ENCODE peak calls at places on chromosomes 1 and 21, in ten cellular contexts. One of them, this sample, is unnamed.

GRCh38 chr1:166594646-166595045 is 244.6 kb upstream of the POGK start:
- DNase-seq in tibial nerve: no peak
- DNase-seq in transverse colon: no peak
- DNase-seq in HFF-Myc: no peak
- DNase-seq in osteocyte: no peak
- DNase-seq in GM20000: no peak
- DNase-seq in stomach: no peak
- DNase-seq in AG09319: no peak
- DNase-seq in psoas muscle: no peak
- DNase-seq in right atrium auricular region: no peak
- DNase-seq in this sample: no peak

GRCh38 chr21:31008355-31008754 is 29.9 kb downstream of the KRTAP19-8 start:
- DNase-seq in HFF-Myc: no peak
- DNase-seq in transverse colon: no peak
- DNase-seq in GM20000: no peak
- DNase-seq in osteocyte: no peak
- DNase-seq in psoas muscle: no peak
- DNase-seq in stomach: no peak
- DNase-seq in tibial nerve: no peak
- DNase-seq in right atrium auricular region: no peak
- DNase-seq in AG09319: no peak
- DNase-seq in this sample: no peak

GRCh38 chr1:105793541-105794146 is 1262.8 kb upstream of the PRMT6 start:
- DNase-seq in right atrium auricular region: no peak
- DNase-seq in transverse colon: peak
- DNase-seq in AG09319: no peak
- DNase-seq in osteocyte: no peak
- DNase-seq in HFF-Myc: peak
- DNase-seq in stomach: peak
- DNase-seq in GM20000: peak
- DNase-seq in tibial nerve: no peak
- DNase-seq in psoas muscle: no peak
- DNase-seq in this sample: no peak

GRCh38 chr1:44029260-44029910 is 1.9 kb downstream of the SLC6A9 start:
- DNase-seq in osteocyte: no peak
- DNase-seq in stomach: no peak
- DNase-seq in psoas muscle: no peak
- DNase-seq in tibial nerve: no peak
- DNase-seq in HFF-Myc: no peak
- DNase-seq in transverse colon: no peak
- DNase-seq in right atrium auricular region: no peak
- DNase-seq in GM20000: peak
- DNase-seq in AG09319: no peak
- DNase-seq in this sample: no peak

GRCh38 chr1:26015358-26015757 is 6.2 kb upstream of the EXTL1 start:
- DNase-seq in GM20000: no peak
- DNase-seq in right atrium auricular region: no peak
- DNase-seq in stomach: no peak
- DNase-seq in psoas muscle: no peak
- DNase-seq in HFF-Myc: no peak
- DNase-seq in transverse colon: peak
- DNase-seq in AG09319: no peak
- DNase-seq in tibial nerve: no peak
- DNase-seq in osteocyte: no peak
- DNase-seq in this sample: peak

GRCh38 chr1:110255388-110255787 is 45.3 kb downstream of the KCNC4 start:
- DNase-seq in transverse colon: no peak
- DNase-seq in AG09319: no peak
- DNase-seq in tibial nerve: no peak
- DNase-seq in HFF-Myc: no peak
- DNase-seq in osteocyte: no peak
- DNase-seq in psoas muscle: no peak
- DNase-seq in right atrium auricular region: no peak
- DNase-seq in GM20000: no peak
- DNase-seq in stomach: no peak
- DNase-seq in this sample: peak

GRCh38 chr1:15031251-15031930 is 122.2 kb upstream of the TMEM51 start:
- DNase-seq in tibial nerve: no peak
- DNase-seq in AG09319: no peak
- DNase-seq in right atrium auricular region: no peak
- DNase-seq in GM20000: no peak
- DNase-seq in osteocyte: no peak
- DNase-seq in HFF-Myc: no peak
- DNase-seq in transverse colon: no peak
- DNase-seq in psoas muscle: no peak
- DNase-seq in stomach: no peak
- DNase-seq in this sample: no peak

GRCh38 chr1:38525343-38525948 is 334.1 kb downstream of the RRAGC start:
- DNase-seq in psoas muscle: no peak
- DNase-seq in right atrium auricular region: no peak
- DNase-seq in HFF-Myc: no peak
- DNase-seq in AG09319: no peak
- DNase-seq in tibial nerve: no peak
- DNase-seq in GM20000: no peak
- DNase-seq in transverse colon: no peak
- DNase-seq in stomach: no peak
- DNase-seq in osteocyte: no peak
- DNase-seq in this sample: no peak

GRCh38 chr21:46661211-46661625 is 25.7 kb downstream of the PRMT2 start:
- DNase-seq in HFF-Myc: peak
- DNase-seq in osteocyte: no peak
- DNase-seq in stomach: peak
- DNase-seq in GM20000: peak
- DNase-seq in tibial nerve: peak
- DNase-seq in AG09319: peak
- DNase-seq in transverse colon: peak
- DNase-seq in psoas muscle: peak
- DNase-seq in right atrium auricular region: no peak
- DNase-seq in this sample: peak

GRCh38 chr1:44154049-44154448 is 12.6 kb upstream of the KLF18 start:
- DNase-seq in GM20000: no peak
- DNase-seq in tibial nerve: no peak
- DNase-seq in right atrium auricular region: no peak
- DNase-seq in osteocyte: peak
- DNase-seq in psoas muscle: no peak
- DNase-seq in HFF-Myc: no peak
- DNase-seq in AG09319: no peak
- DNase-seq in transverse colon: no peak
- DNase-seq in stomach: no peak
- DNase-seq in this sample: no peak

GRCh38 chr1:36342426-36343185 is 19.2 kb upstream of the EVA1B start:
- DNase-seq in psoas muscle: peak
- DNase-seq in stomach: peak
- DNase-seq in HFF-Myc: no peak
- DNase-seq in osteocyte: no peak
- DNase-seq in AG09319: no peak
- DNase-seq in transverse colon: peak
- DNase-seq in right atrium auricular region: no peak
- DNase-seq in GM20000: peak
- DNase-seq in tibial nerve: peak
- DNase-seq in this sample: peak

GRCh38 chr1:17572264-17572985 is 32.9 kb downstream of the ARHGEF10L start:
- DNase-seq in GM20000: no peak
- DNase-seq in osteocyte: no peak
- DNase-seq in right atrium auricular region: no peak
- DNase-seq in psoas muscle: no peak
- DNase-seq in stomach: no peak
- DNase-seq in HFF-Myc: no peak
- DNase-seq in tibial nerve: no peak
- DNase-seq in transverse colon: peak
- DNase-seq in AG09319: no peak
- DNase-seq in this sample: no peak

GRCh38 chr1:41835488-41835887 is 83.2 kb downstream of the HIVEP3 start:
- DNase-seq in osteocyte: no peak
- DNase-seq in stomach: no peak
- DNase-seq in HFF-Myc: no peak
- DNase-seq in transverse colon: no peak
- DNase-seq in tibial nerve: no peak
- DNase-seq in right atrium auricular region: no peak
- DNase-seq in psoas muscle: no peak
- DNase-seq in GM20000: no peak
- DNase-seq in AG09319: no peak
- DNase-seq in this sample: no peak

GRCh38 chr1:199551967-199552565 is 475.4 kb upstream of the NR5A2 start:
- DNase-seq in HFF-Myc: peak
- DNase-seq in stomach: no peak
- DNase-seq in osteocyte: no peak
- DNase-seq in GM20000: peak
- DNase-seq in tibial nerve: no peak
- DNase-seq in AG09319: peak
- DNase-seq in psoas muscle: no peak
- DNase-seq in transverse colon: peak
- DNase-seq in right atrium auricular region: no peak
- DNase-seq in this sample: no peak

GRCh38 chr21:17903029-17903806 is 84.1 kb upstream of the C21orf91 start:
- DNase-seq in stomach: no peak
- DNase-seq in GM20000: peak
- DNase-seq in osteocyte: no peak
- DNase-seq in psoas muscle: no peak
- DNase-seq in transverse colon: no peak
- DNase-seq in AG09319: no peak
- DNase-seq in tibial nerve: no peak
- DNase-seq in right atrium auricular region: no peak
- DNase-seq in HFF-Myc: no peak
- DNase-seq in this sample: no peak

GRCh38 chr1:167301355-167301754 is 80.7 kb downstream of the POU2F1 start:
- DNase-seq in HFF-Myc: no peak
- DNase-seq in right atrium auricular region: no peak
- DNase-seq in AG09319: no peak
- DNase-seq in GM20000: no peak
- DNase-seq in stomach: no peak
- DNase-seq in osteocyte: no peak
- DNase-seq in transverse colon: no peak
- DNase-seq in tibial nerve: no peak
- DNase-seq in psoas muscle: no peak
- DNase-seq in this sample: no peak

GRCh38 chr1:191711961-191712360 is 446.3 kb upstream of the RGS18 start:
- DNase-seq in AG09319: no peak
- DNase-seq in psoas muscle: no peak
- DNase-seq in HFF-Myc: no peak
- DNase-seq in transverse colon: no peak
- DNase-seq in GM20000: no peak
- DNase-seq in tibial nerve: no peak
- DNase-seq in right atrium auricular region: no peak
- DNase-seq in osteocyte: no peak
- DNase-seq in stomach: no peak
- DNase-seq in this sample: no peak

DNA sequence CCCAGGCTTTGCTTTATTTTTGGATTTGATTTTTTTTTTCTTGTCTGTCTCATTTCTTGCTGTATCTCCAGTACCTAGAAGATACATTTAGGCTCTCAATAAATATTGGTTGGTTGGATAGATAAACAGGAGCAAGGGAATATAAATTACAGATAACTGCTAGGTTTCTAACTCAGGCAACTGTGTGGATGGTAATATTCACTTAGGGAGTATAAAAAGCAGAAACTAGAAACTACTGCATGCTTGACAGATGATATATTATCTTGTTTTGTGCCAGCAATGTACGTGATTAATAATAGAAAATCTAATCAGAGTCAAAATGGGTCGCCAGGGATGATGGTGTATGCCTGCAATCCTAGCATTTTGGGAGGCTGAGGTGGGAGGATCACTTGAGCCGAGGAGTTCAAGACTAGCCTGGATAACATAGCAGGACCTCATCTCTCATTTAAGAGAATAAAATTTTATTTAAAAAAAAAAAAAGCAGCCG is 31.0 kb upstream of the TARS2 start:
- DNase-seq in transverse colon: no peak
- DNase-seq in stomach: no peak
- DNase-seq in osteocyte: no peak
- DNase-seq in tibial nerve: no peak
- DNase-seq in GM20000: no peak
- DNase-seq in HFF-Myc: no peak
- DNase-seq in AG09319: no peak
- DNase-seq in psoas muscle: no peak
- DNase-seq in right atrium auricular region: no peak
- DNase-seq in this sample: no peak
- TF ChIP-seq CTCF in transverse colon: no peak
- TF ChIP-seq CTCF in stomach: no peak
- TF ChIP-seq CTCF in osteocyte: no peak
- TF ChIP-seq CTCF in tibial nerve: no peak
- TF ChIP-seq CTCF in GM20000: no peak
- TF ChIP-seq CTCF in HFF-Myc: no peak
- TF ChIP-seq CTCF in AG09319: no peak
- TF ChIP-seq CTCF in psoas muscle: no peak
- TF ChIP-seq CTCF in right atrium auricular region: no peak
- TF ChIP-seq CTCF in this sample: no peak

GRCh38 chr1:101993703-101994102 is 3.0 kb downstream of the OLFM3 start:
- DNase-seq in osteocyte: no peak
- DNase-seq in right atrium auricular region: no peak
- DNase-seq in GM20000: no peak
- DNase-seq in HFF-Myc: no peak
- DNase-seq in AG09319: no peak
- DNase-seq in tibial nerve: no peak
- DNase-seq in psoas muscle: no peak
- DNase-seq in stomach: no peak
- DNase-seq in transverse colon: no peak
- DNase-seq in this sample: no peak
- TF ChIP-seq CTCF in osteocyte: peak
- TF ChIP-seq CTCF in right atrium auricular region: no peak
- TF ChIP-seq CTCF in GM20000: no peak
- TF ChIP-seq CTCF in HFF-Myc: no peak
- TF ChIP-seq CTCF in AG09319: no peak
- TF ChIP-seq CTCF in tibial nerve: no peak
- TF ChIP-seq CTCF in psoas muscle: no peak
- TF ChIP-seq CTCF in stomach: no peak
- TF ChIP-seq CTCF in transverse colon: peak
- TF ChIP-seq CTCF in this sample: no peak

DNA sequence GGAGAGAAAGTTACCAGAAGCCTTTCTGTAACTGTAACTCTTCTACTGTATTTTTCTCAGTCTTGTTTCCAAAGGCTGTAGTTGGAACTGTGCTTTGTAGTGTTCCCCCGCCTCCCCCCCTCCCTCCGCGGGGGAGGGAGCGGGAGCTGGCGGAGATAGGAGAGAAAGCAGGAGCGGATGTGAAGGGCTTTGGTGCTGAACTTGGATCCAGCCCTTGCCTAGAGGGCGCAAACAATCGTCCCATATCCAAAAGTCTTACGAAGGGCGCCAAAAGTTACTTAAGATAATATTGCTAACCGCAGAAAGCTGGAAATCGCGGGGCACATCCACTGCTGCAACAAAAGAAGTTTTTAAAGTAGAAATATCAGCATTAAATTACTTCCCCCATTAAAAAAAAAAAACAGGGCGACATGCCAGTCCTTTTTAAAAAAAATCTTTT is 2.4 kb upstream of the NFIA start:
- DNase-seq in GM20000: no peak
- DNase-seq in osteocyte: no peak
- DNase-seq in stomach: peak
- DNase-seq in transverse colon: peak
- DNase-seq in AG09319: peak
- DNase-seq in psoas muscle: peak
- DNase-seq in right atrium auricular region: peak
- DNase-seq in tibial nerve: peak
- DNase-seq in HFF-Myc: peak
- DNase-seq in this sample: peak
- TF ChIP-seq CTCF in GM20000: no peak
- TF ChIP-seq CTCF in osteocyte: peak
- TF ChIP-seq CTCF in stomach: no peak
- TF ChIP-seq CTCF in transverse colon: peak
- TF ChIP-seq CTCF in AG09319: peak
- TF ChIP-seq CTCF in psoas muscle: peak
- TF ChIP-seq CTCF in right atrium auricular region: no peak
- TF ChIP-seq CTCF in tibial nerve: peak
- TF ChIP-seq CTCF in HFF-Myc: no peak
- TF ChIP-seq CTCF in this sample: peak

GRCh38 chr1:210374600-210374953 is 45.9 kb downstream of the HHAT start:
- DNase-seq in tibial nerve: no peak
- DNase-seq in GM20000: no peak
- DNase-seq in osteocyte: no peak
- DNase-seq in stomach: no peak
- DNase-seq in AG09319: no peak
- DNase-seq in HFF-Myc: no peak
- DNase-seq in psoas muscle: no peak
- DNase-seq in right atrium auricular region: no peak
- DNase-seq in transverse colon: no peak
- DNase-seq in this sample: no peak
- TF ChIP-seq CTCF in tibial nerve: no peak
- TF ChIP-seq CTCF in GM20000: no peak
- TF ChIP-seq CTCF in osteocyte: no peak
- TF ChIP-seq CTCF in stomach: no peak
- TF ChIP-seq CTCF in AG09319: no peak
- TF ChIP-seq CTCF in HFF-Myc: no peak
- TF ChIP-seq CTCF in psoas muscle: no peak
- TF ChIP-seq CTCF in right atrium auricular region: no peak
- TF ChIP-seq CTCF in transverse colon: no peak
- TF ChIP-seq CTCF in this sample: no peak

This sample was measured in tibial artery.